ENCODE peak calls at places on chromosomes 13 and 19, in seven cellular contexts. E, A, Q, G, B, W and L are unnamed samples.

GRCh38 chr19:54209748-54210494 is 9.3 kb downstream of the RPS9 start:
- DNase-seq in E (peak; percentile 96), A (no peak), Q (peak; percentile 98), G (peak; percentile 97), B (no peak), W (peak; percentile 80), L (peak; percentile 95)

GRCh38 chr13:27869436-27870090 is 50.2 kb upstream of the PDX1 start:
- DNase-seq in E (no peak), A (no peak), Q (no peak), G (no peak), B (no peak), W (no peak), L (no peak)

GRCh38 chr13:44972956-44973581 is 16.2 kb downstream of the NUFIP1 start:
- DNase-seq in E (no peak), A (no peak), Q (peak; percentile 38), G (no peak), B (no peak), W (no peak), L (no peak)

GRCh38 chr19:43634877-43635560 is 4.6 kb downstream of the CADM4 start:
- DNase-seq in E (no peak), A (peak; percentile 69), Q (no peak), G (no peak), B (no peak), W (no peak), L (peak; percentile 67)

GRCh38 chr19:2050991-2051770 is at the start of gene MKNK2:
- DNase-seq in E (peak; percentile 98), A (no peak), Q (peak; percentile 79), G (peak; percentile 94), B (peak; percentile 89), W (peak; percentile 93), L (peak; percentile 87)

GRCh38 chr19:8849232-8849631 is 17.1 kb downstream of the MBD3L1 start:
- DNase-seq in E (no peak), A (no peak), Q (no peak), G (no peak), B (no peak), W (no peak), L (no peak)

GRCh38 chr19:16324384-16325160 is at the start of gene KLF2:
- DNase-seq in E (peak; percentile 95), A (peak; percentile 96), Q (peak; percentile 90), G (peak; percentile 87), B (peak; percentile 76), W (peak; percentile 97), L (peak; percentile 94)

GRCh38 chr13:111271186-111271698 is 49.2 kb upstream of the TEX29 start:
- DNase-seq in E (no peak), A (no peak), Q (no peak), G (no peak), B (no peak), W (no peak), L (no peak)

GRCh38 chr19:7639863-7640348 is 3.0 kb downstream of the STXBP2 start:
- DNase-seq in E (no peak), A (no peak), Q (no peak), G (no peak), B (no peak), W (no peak), L (no peak)

GRCh38 chr13:73708393-73708985 is 425.7 kb downstream of the KLF12 start:
- DNase-seq in E (no peak), A (peak; percentile 22), Q (peak; percentile 71), G (peak; percentile 77), B (peak; percentile 60), W (peak; percentile 19), L (peak; percentile 52)

GRCh38 chr19:53467503-53468262 is at the start of gene ZNF813:
- DNase-seq in E (peak; percentile 97), A (peak; percentile 97), Q (peak; percentile 76), G (peak; percentile 99), B (peak; percentile 95), W (peak; percentile 94), L (peak; percentile 94)

GRCh38 chr19:40601061-40601973 is at the start of gene LTBP4:
- DNase-seq in E (peak; percentile 78), A (no peak), Q (no peak), G (peak; percentile 67), B (no peak), W (peak; percentile 85), L (peak; percentile 50)

GRCh38 chr19:1859319-1859718 is 4.1 kb downstream of the KLF16 start:
- DNase-seq in E (no peak), A (peak; percentile 87), Q (no peak), G (no peak), B (peak; percentile 87), W (no peak), L (no peak)

GRCh38 chr19:31154021-31154420 is 195.2 kb downstream of the TSHZ3 start:
- DNase-seq in E (no peak), A (no peak), Q (peak; percentile 4), G (no peak), B (no peak), W (no peak), L (no peak)

GRCh38 chr13:27968316-27969072 is 621 bp downstream of the CDX2 start:
- DNase-seq in E (peak; percentile 78), A (peak; percentile 83), Q (no peak), G (peak; percentile 21), B (no peak), W (no peak), L (no peak)

GRCh38 chr19:41696402-41697197 is 8.5 kb upstream of the CEACAM7 start:
- DNase-seq in E (no peak), A (no peak), Q (no peak), G (peak; percentile 49), B (no peak), W (no peak), L (peak; percentile 42)

GRCh38 chr19:4557186-4557970 is 2.1 kb downstream of the SEMA6B start:
- DNase-seq in E (peak; percentile 65), A (peak; percentile 84), Q (no peak), G (no peak), B (no peak), W (no peak), L (no peak)

GRCh38 chr19:14427461-14427860 is 5.6 kb upstream of the PKN1 start:
- DNase-seq in E (no peak), A (no peak), Q (no peak), G (no peak), B (no peak), W (no peak), L (peak; percentile 84)

GRCh38 chr13:25169356-25169755 is 2.7 kb downstream of the AMER2 start:
- DNase-seq in E (no peak), A (no peak), Q (no peak), G (no peak), B (no peak), W (no peak), L (no peak)

GRCh38 chr13:85140192-85140591 is 659.0 kb downstream of the SLITRK6 start:
- DNase-seq in E (no peak), A (no peak), Q (no peak), G (no peak), B (no peak), W (no peak), L (no peak)

GRCh38 chr19:295687-296370 is 4.6 kb upstream of the PLPP2 start:
- DNase-seq in E (peak; percentile 42), A (peak; percentile 57), Q (no peak), G (no peak), B (no peak), W (no peak), L (no peak)

GRCh38 chr13:100356889-100357288 is 231.7 kb downstream of the GGACT start:
- DNase-seq in E (no peak), A (no peak), Q (peak; percentile 64), G (no peak), B (no peak), W (no peak), L (no peak)

GRCh38 chr13:99178636-99179035 is 22.0 kb upstream of the UBAC2 start:
- DNase-seq in E (no peak), A (peak; percentile 8), Q (no peak), G (peak; percentile 17), B (no peak), W (no peak), L (peak; percentile 20)

GRCh38 chr13:102642475-102642874 is 45.7 kb downstream of the TPP2 start:
- DNase-seq in E (peak; percentile 90), A (no peak), Q (no peak), G (peak; percentile 23), B (peak; percentile 33), W (peak; percentile 20), L (no peak)

GRCh38 chr19:33251076-33251475 is 25.4 kb upstream of the SLC7A10 start:
- DNase-seq in E (peak; percentile 58), A (peak; percentile 74), Q (no peak), G (no peak), B (no peak), W (no peak), L (no peak)

GRCh38 chr13:50075619-50076097 is 60.4 kb downstream of the KCNRG start:
- DNase-seq in E (no peak), A (no peak), Q (no peak), G (no peak), B (no peak), W (no peak), L (no peak)

GRCh38 chr13:95002968-95003813 is 290.8 kb upstream of the SOX21 start:
- DNase-seq in E (peak; percentile 71), A (peak; percentile 77), Q (no peak), G (no peak), B (no peak), W (no peak), L (peak; percentile 7)

GRCh38 chr19:3154957-3155736 is 19.3 kb downstream of the GNA15 start:
- DNase-seq in E (no peak), A (no peak), Q (peak; percentile 99), G (peak; percentile 49), B (no peak), W (peak; percentile 72), L (peak; percentile 96)

GRCh38 chr19:49109569-49110233 is 4.5 kb upstream of the LIN7B start:
- DNase-seq in E (no peak), A (no peak), Q (no peak), G (no peak), B (no peak), W (no peak), L (no peak)
- H3K36me3 ChIP-seq in E (no peaks in the 10 kb centered on the region), A (peaks cover 21% of the 10 kb centered on the region), Q (peaks cover 46% of the 10 kb centered on the region), G (peaks cover 20% of the 10 kb centered on the region), B (peaks cover 56% of the 10 kb centered on the region), W (no peaks in the 10 kb centered on the region), L (peaks cover 43% of the 10 kb centered on the region)

DNA sequence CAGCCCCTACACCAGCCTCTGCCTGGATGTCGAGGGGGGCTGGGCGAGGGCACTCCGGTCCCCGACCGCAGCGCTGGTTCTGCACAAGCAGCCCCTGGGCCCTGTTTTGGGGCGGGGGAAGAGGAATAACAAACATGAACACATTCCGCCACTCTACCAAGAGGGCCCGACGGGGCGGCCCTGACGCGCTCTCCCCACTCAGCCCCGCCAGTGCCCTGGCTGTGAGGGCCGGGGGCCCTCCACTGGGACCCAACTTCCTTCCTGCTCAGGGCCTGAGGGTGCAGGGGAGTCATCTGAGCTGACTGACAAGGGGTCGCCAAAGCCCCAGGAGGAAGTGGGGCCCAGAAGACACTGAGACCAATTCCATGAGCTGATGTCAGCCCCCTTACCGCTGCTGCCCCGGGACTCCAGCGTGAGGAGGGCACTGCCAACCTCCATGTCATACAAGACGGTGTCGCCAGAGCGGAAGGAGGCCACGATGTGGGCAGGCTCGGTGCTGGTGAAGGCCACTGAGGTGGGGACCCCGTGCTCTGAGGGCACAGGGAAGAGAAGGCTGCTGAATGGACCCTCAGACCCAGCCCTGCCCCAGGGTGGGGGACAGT is 5.6 kb upstream of the PRKD2 start:
- DNase-seq in E (no peak), A (peak; percentile 53), Q (no peak), G (no peak), B (no peak), W (no peak), L (no peak)
- H3K36me3 ChIP-seq in E (peaks cover 14% of the 10 kb centered on the region), A (peaks cover 52% of the 10 kb centered on the region), Q (peaks cover 71% of the 10 kb centered on the region), G (peaks cover 34% of the 10 kb centered on the region), B (peaks cover 84% of the 10 kb centered on the region), W (no peaks in the 10 kb centered on the region), L (peaks cover 43% of the 10 kb centered on the region)

GRCh38 chr19:55672418-55672817 is 2.6 kb upstream of the EPN1 start:
- DNase-seq in E (peak; percentile 2), A (no peak), Q (peak; percentile 23), G (no peak), B (no peak), W (no peak), L (no peak)
- H3K36me3 ChIP-seq in E (peaks cover 7% of the 10 kb centered on the region), A (peaks cover 18% of the 10 kb centered on the region), Q (peaks cover 39% of the 10 kb centered on the region), G (peaks cover 19% of the 10 kb centered on the region), B (peaks cover 66% of the 10 kb centered on the region), W (no peaks in the 10 kb centered on the region), L (peaks cover 28% of the 10 kb centered on the region)

GRCh38 chr13:113186061-113186900 is 22.2 kb downstream of the PCID2 start:
- DNase-seq in E (no peak), A (no peak), Q (no peak), G (no peak), B (no peak), W (no peak), L (no peak)
- H3K36me3 ChIP-seq in E (no peaks in the 10 kb centered on the region), A (peaks cover 30% of the 10 kb centered on the region), Q (peaks cover 45% of the 10 kb centered on the region), G (peaks cover 7% of the 10 kb centered on the region), B (peaks cover 90% of the 10 kb centered on the region), W (no peaks in the 10 kb centered on the region), L (peaks cover 32% of the 10 kb centered on the region)